ENCODE peak calls at places on chromosomes 5 and 9, in seven cellular contexts. L, O, V, F, T, R and Q are unnamed samples.

GRCh38 chr5:14178671-14179211 is 35.6 kb downstream of the TRIO start:
- DNase-seq in L (peak), O (no peak), V (no peak), F (no peak), T (peak), R (no peak), Q (no peak)

GRCh38 chr9:27499481-27499880 is 24.6 kb upstream of the IFNK start:
- DNase-seq in L (no peak), O (peak), V (no peak), F (no peak), T (no peak), R (peak), Q (peak)

GRCh38 chr5:61619777-61620518 is 287.9 kb downstream of the ZSWIM6 start:
- DNase-seq in L (no peak), O (no peak), V (peak), F (no peak), T (no peak), R (no peak), Q (no peak)

GRCh38 chr9:114355821-114356220 is 26.2 kb downstream of the ORM2 start:
- DNase-seq in L (no peak), O (no peak), V (no peak), F (no peak), T (no peak), R (no peak), Q (no peak)

GRCh38 chr5:159838551-159839222 is 77.6 kb upstream of the ADRA1B start:
- DNase-seq in L (no peak), O (peak), V (no peak), F (no peak), T (peak), R (no peak), Q (no peak)

GRCh38 chr5:19928556-19929421 is 59.2 kb downstream of the CDH18 start:
- DNase-seq in L (no peak), O (peak), V (peak), F (no peak), T (peak), R (peak), Q (peak)

GRCh38 chr5:38968665-38969064 is 105.5 kb downstream of the RICTOR start:
- DNase-seq in L (no peak), O (no peak), V (no peak), F (no peak), T (no peak), R (no peak), Q (no peak)

GRCh38 chr9:86282979-86283535 is 719 bp upstream of the ISCA1 start:
- DNase-seq in L (no peak), O (peak), V (no peak), F (no peak), T (peak), R (peak), Q (peak)

GRCh38 chr5:22465616-22466015 is 387.5 kb downstream of the CDH12 start:
- DNase-seq in L (no peak), O (no peak), V (no peak), F (no peak), T (no peak), R (no peak), Q (no peak)

GRCh38 chr5:90983748-90984147 is 399.4 kb downstream of the ARRDC3 start:
- DNase-seq in L (no peak), O (no peak), V (no peak), F (no peak), T (no peak), R (no peak), Q (no peak)

GRCh38 chr9:122091682-122092592 is 1.2 kb downstream of the TTLL11 start:
- DNase-seq in L (no peak), O (no peak), V (no peak), F (peak), T (no peak), R (no peak), Q (no peak)

GRCh38 chr5:125058185-125058826 is 311.9 kb upstream of the ZNF608 start:
- DNase-seq in L (no peak), O (no peak), V (peak), F (no peak), T (no peak), R (no peak), Q (no peak)

GRCh38 chr5:118405650-118406061 is 582.7 kb downstream of the DTWD2 start:
- DNase-seq in L (peak), O (no peak), V (no peak), F (no peak), T (no peak), R (no peak), Q (no peak)

GRCh38 chr5:157820593-157821252 is 38.2 kb downstream of the CLINT1 start:
- DNase-seq in L (peak), O (peak), V (peak), F (no peak), T (peak), R (no peak), Q (no peak)

GRCh38 chr9:111730937-111731567 is 63.7 kb downstream of the SHOC1 start:
- DNase-seq in L (no peak), O (peak), V (no peak), F (no peak), T (no peak), R (no peak), Q (peak)

GRCh38 chr5:17360879-17361278 is 137.2 kb upstream of the TAF11L2 start:
- DNase-seq in L (no peak), O (no peak), V (no peak), F (no peak), T (no peak), R (no peak), Q (no peak)

GRCh38 chr5:74386571-74387334 is 253.8 kb downstream of the ENC1 start:
- DNase-seq in L (no peak), O (peak), V (no peak), F (no peak), T (peak), R (no peak), Q (no peak)

GRCh38 chr5:74286734-74287705 is 353.5 kb downstream of the ENC1 start:
- DNase-seq in L (no peak), O (no peak), V (no peak), F (no peak), T (no peak), R (no peak), Q (no peak)